ENCODE peak calls at places on chromosomes 4 and X, in five cellular contexts. L is heart right ventricle; I is CD8-positive, alpha-beta T cell; V is AG10803; P is lower lobe of right lung. T is an unnamed sample.
A peak's percentile ranks its signal among the peaks of the same experiment; 100 is the strongest.

GRCh38 chr4:6324999-6325790 is 55.5 kb downstream of the WFS1 start:
- DNase-seq in I (no peak), P (peak; percentile 77), L (peak; percentile 38), V (peak; percentile 12), T (no peak)

GRCh38 chr4:147789596-147789995 is 57.7 kb downstream of the ARHGAP10 start:
- DNase-seq in P (no peak), V (peak; percentile 71), I (no peak), L (no peak), T (no peak)

GRCh38 chr4:147793569-147793968 is 61.7 kb downstream of the ARHGAP10 start:
- DNase-seq in I (no peak), L (no peak), V (no peak), P (no peak), T (no peak)

GRCh38 chrX:71492086-71493065 is 40.5 kb upstream of the OGT start:
- DNase-seq in V (peak; percentile 56), I (peak; percentile 48), L (peak; percentile 53), P (peak; percentile 70), T (no peak)

GRCh38 chr4:113957961-113958360 is 21.5 kb downstream of the ARSJ start:
- DNase-seq in V (peak; percentile 67), L (no peak), I (no peak), P (no peak), T (peak; percentile 29)

GRCh38 chr4:156496797-156497196 is 474.8 kb downstream of the PDGFC start:
- DNase-seq in L (no peak), P (no peak), V (peak; percentile 89), I (no peak), T (no peak)

GRCh38 chr4:166017804-166018203 is 144.8 kb downstream of the TLL1 start:
- DNase-seq in P (no peak), L (no peak), V (no peak), I (no peak), T (no peak)

GRCh38 chrX:69313622-69314290 is 148.5 kb upstream of the PJA1 start:
- DNase-seq in I (no peak), V (no peak), P (no peak), L (no peak), T (peak; percentile 85)

GRCh38 chr4:71268156-71268555 is 70.7 kb upstream of the SLC4A4 start:
- DNase-seq in P (no peak), L (no peak), V (peak; percentile 45), I (no peak), T (peak; percentile 32)

GRCh38 chr4:137621056-137621455 is 88.8 kb upstream of the PCDH18 start:
- DNase-seq in L (no peak), P (no peak), V (no peak), I (no peak), T (no peak)

GRCh38 chr4:53309321-53310020 is 56.4 kb downstream of the SCFD2 start:
- DNase-seq in V (peak; percentile 40), P (no peak), L (no peak), I (no peak), T (no peak)

GRCh38 chr4:10721616-10722015 is 37.0 kb upstream of the CLNK start:
- DNase-seq in I (no peak), V (no peak), P (no peak), L (no peak), T (no peak)

DNA sequence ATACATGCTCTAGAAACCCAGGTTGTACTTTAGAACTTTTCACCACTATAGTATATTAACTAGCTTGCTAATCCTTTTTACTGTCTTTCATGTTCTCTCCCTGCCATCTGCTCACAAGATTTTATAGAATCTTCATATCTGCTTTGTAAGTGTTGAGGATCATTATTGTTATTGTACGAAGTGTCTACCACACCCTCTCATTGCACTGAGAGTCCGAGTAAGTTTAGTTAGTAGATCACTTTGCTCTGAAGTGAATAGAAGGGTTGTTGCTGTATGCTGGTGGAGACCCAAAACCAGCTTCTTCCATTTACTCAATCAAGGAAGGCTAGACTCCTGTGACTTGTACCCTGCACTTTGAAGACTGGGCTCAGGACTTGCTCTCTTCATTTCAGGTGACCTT is 17.1 kb downstream of the GAB1 start:
- DNase-seq in I (no peak), L (no peak), P (no peak), V (no peak), T (no peak)
- H3K4me3 ChIP-seq in I (no peak overlapping the region), L (no peak overlapping the region), P (no peak overlapping the region), V (no peak overlapping the region), T (no peak overlapping the region)

DNA sequence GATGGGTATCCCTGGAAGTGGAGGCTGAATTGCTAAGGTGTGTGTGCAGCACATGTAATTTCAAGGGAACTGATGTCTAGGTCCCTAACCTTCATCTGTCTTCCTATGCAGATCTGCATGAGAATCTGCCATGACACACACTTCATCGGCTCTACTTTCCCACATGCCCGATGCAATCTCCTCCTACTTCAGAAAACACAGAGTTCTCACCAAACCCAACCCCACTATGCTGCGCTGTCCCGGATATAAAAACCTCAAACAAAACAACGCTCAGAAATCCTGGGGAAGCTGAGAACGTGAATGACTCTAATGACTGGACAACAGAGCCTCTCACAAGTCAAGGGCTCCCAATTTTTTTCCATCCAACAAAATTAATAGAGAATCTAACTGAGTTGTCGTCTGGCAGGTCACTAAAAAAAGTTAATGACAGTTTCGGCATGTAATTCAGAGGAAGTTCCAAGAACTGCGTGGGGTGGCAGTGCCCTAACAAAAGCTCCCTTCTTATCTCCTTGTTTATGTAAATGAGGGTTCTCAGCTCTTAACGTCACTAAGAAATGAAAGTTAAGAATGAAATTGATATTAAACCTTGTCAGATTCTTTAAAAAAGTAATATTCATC is 39.0 kb downstream of the STX18 start:
- DNase-seq in V (peak; percentile 33), I (no peak), P (no peak), L (no peak), T (no peak)
- H3K4me3 ChIP-seq in V (no peak overlapping the region), I (peak overlapping the region; percentile 45), P (peak overlapping the region; percentile 7), L (no peak overlapping the region), T (no peak overlapping the region)

DNA sequence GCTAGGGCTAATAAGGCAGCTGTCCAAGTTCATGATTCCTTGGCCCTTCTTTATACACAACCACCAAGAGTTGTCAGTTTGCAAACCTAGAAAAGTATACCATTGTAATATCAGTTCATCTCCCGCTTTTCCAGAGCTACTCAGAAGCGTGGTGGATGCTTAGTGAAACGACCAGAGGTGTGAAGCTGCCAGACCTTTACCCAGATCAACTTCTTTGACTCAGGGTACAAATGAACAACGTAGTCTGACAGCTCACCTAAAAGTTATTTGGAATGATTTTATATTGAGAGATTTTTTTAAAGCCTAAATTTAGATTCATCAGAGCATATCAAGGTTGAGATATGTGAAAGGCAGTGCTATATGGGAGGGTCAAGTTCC is 169.7 kb downstream of the CBR4 start:
- DNase-seq in P (no peak), L (no peak), I (no peak), V (no peak), T (no peak)
- H3K4me3 ChIP-seq in P (no peak overlapping the region), L (no peak overlapping the region), I (no peak overlapping the region), V (no peak overlapping the region), T (no peak overlapping the region)

GRCh38 chrX:13026877-13027652 is 17.4 kb downstream of the FAM9C start:
- DNase-seq in P (no peak), V (no peak), I (no peak), L (no peak), T (no peak)
- H3K4me3 ChIP-seq in P (no peak overlapping the region), V (no peak overlapping the region), I (no peak overlapping the region), L (no peak overlapping the region), T (no peak overlapping the region)

GRCh38 chrX:6223516-6223915 is 5.2 kb downstream of the NLGN4X start:
- DNase-seq in L (no peak), V (no peak), I (no peak), P (no peak), T (no peak)
- H3K4me3 ChIP-seq in L (no peak overlapping the region), V (no peak overlapping the region), I (no peak overlapping the region), P (no peak overlapping the region), T (no peak overlapping the region)

GRCh38 chrX:154368630-154369452 is 5.6 kb downstream of the FLNA start:
- DNase-seq in L (peak; percentile 71), I (peak; percentile 91), V (peak; percentile 93), P (peak; percentile 89), T (peak; percentile 74)

GRCh38 chrX:154366666-154367055 is 7.8 kb downstream of the FLNA start:
- DNase-seq in P (no peak), L (peak; percentile 58), I (no peak), V (peak; percentile 34), T (no peak)

GRCh38 chrX:154365997-154366665 is 8.3 kb downstream of the FLNA start:
- DNase-seq in L (no peak), P (no peak), I (no peak), V (no peak), T (no peak)

GRCh38 chrX:154369453-154370299 is 4.8 kb downstream of the FLNA start:
- DNase-seq in L (peak; percentile 77), I (peak; percentile 79), P (peak; percentile 83), V (peak; percentile 97), T (peak; percentile 72)

DNA sequence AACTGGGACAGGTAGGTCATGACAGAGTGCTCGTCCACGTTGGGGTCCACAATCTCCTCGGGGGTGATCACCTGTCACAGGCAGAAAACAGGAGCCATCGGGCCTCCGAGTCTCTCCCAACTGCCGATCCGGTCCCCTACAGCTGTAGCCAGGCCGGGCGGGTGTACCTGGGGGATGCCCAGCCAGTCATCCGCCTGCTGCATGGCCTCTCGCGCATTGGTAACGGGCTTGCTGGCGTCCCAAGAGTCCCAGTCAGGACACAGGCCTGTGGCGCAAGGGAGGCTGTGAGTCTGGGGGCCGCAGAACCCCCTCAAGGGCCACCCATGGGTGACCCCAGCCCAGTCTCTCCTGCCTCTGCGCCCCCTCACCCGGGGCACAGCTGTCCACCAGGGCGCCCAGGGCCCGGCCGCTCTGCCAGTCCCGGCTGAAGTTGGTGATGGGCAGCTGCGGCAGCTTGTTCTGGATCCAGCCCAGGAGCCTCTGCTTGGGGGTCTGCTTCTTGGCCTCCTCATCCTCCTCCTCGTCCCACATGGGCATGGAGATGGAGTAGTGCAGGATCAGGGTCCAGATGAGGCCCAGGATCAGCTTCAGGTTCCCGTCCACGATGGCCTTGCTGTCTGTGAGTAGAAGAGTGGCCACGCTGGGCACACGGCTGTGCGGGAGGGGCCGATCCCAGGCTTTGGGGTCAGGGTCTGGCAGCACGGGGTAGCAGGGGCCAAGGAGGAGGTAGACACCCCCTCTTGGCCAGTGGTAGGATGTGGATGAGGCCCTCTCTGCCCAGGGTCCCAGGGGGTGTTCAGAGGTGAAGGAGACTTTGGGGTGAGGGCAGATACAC is 6.7 kb downstream of the FLNA start:
- DNase-seq in P (no peak), V (no peak), L (peak; percentile 24), I (no peak), T (no peak)
- H3K4me3 ChIP-seq in P (peak overlapping the region; percentile 75), V (peak overlapping the region; percentile 86), L (no peak overlapping the region), I (peak overlapping the region; percentile 53), T (no peak overlapping the region)

DNA sequence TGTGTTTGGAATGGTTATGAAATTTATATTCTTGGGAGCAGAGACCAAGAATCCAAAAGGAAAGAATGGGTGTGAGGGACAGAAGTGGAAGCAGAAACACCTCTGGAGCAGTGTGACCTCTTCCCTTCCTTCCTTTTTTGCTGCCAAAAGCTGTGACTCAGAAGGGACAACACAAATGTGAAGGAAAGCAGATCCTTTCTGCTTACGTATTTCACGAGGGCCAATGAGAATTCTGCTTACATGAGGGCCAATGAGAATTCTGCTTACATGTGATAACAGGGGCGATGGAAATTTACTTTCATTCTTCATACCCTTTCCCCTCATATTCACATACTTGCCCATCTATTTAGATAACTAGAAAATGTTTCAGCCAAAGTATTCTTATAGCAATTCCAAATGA is 404.6 kb downstream of the PRDM5 start:
- DNase-seq in I (no peak), L (no peak), V (peak; percentile 78), P (no peak), T (peak; percentile 72)
- H3K4me3 ChIP-seq in I (no peak overlapping the region), L (peak overlapping the region; percentile 14), V (peak overlapping the region; percentile 35), P (no peak overlapping the region), T (no peak overlapping the region)

GRCh38 chrX:21657318-21658151 is 595 bp downstream of the KLHL34 start:
- DNase-seq in P (no peak), L (no peak), I (no peak), V (no peak), T (no peak)
- H3K4me3 ChIP-seq in P (no peak overlapping the region), L (peak overlapping the region; percentile 26), I (peak overlapping the region; percentile 49), V (no peak overlapping the region), T (no peak overlapping the region)

T was measured in SJCRH30.